ENCODE peak calls at places on chromosome 17, in eight cellular contexts. One of them, this sample, is unnamed.
A peak's percentile ranks its signal among the peaks of the same experiment; 100 is the strongest.

GRCh38 chr17:79695293-79696158 is 35.2 kb upstream of the ENPP7 start:
- DNase-seq in EH: peak; percentile 48
- DNase-seq in HTR-8/SVneo: no peak
- DNase-seq in NCI-H460: peak; percentile 13
- DNase-seq in adipocyte: peak; percentile 40
- DNase-seq in hypothalamus: no peak
- DNase-seq in AG20443: no peak
- DNase-seq in HCEC 1CT: no peak
- DNase-seq in this sample: no peak

GRCh38 chr17:52762147-52762793 is 603.8 kb upstream of the CA10 start:
- DNase-seq in EH: no peak
- DNase-seq in HTR-8/SVneo: no peak
- DNase-seq in NCI-H460: no peak
- DNase-seq in adipocyte: no peak
- DNase-seq in hypothalamus: no peak
- DNase-seq in AG20443: no peak
- DNase-seq in HCEC 1CT: no peak
- DNase-seq in this sample: no peak

GRCh38 chr17:69523252-69523861 is 108.9 kb downstream of the MAP2K6 start:
- DNase-seq in EH: peak; percentile 40
- DNase-seq in HTR-8/SVneo: peak; percentile 56
- DNase-seq in NCI-H460: peak; percentile 61
- DNase-seq in adipocyte: peak; percentile 77
- DNase-seq in hypothalamus: peak; percentile 74
- DNase-seq in AG20443: peak; percentile 73
- DNase-seq in HCEC 1CT: peak; percentile 59
- DNase-seq in this sample: no peak

GRCh38 chr17:50765454-50766221 is 1.7 kb downstream of the ANKRD40CL start:
- DNase-seq in EH: no peak
- DNase-seq in HTR-8/SVneo: no peak
- DNase-seq in NCI-H460: no peak
- DNase-seq in adipocyte: no peak
- DNase-seq in hypothalamus: no peak
- DNase-seq in AG20443: no peak
- DNase-seq in HCEC 1CT: no peak
- DNase-seq in this sample: no peak

GRCh38 chr17:64262422-64263260 is at the start of gene TEX2:
- DNase-seq in EH: peak; percentile 27
- DNase-seq in HTR-8/SVneo: no peak
- DNase-seq in NCI-H460: no peak
- DNase-seq in adipocyte: peak; percentile 75
- DNase-seq in hypothalamus: peak; percentile 71
- DNase-seq in AG20443: peak; percentile 57
- DNase-seq in HCEC 1CT: peak; percentile 1
- DNase-seq in this sample: no peak

GRCh38 chr17:67469208-67469980 is 92.3 kb downstream of the PITPNC1 start:
- DNase-seq in EH: no peak
- DNase-seq in HTR-8/SVneo: no peak
- DNase-seq in NCI-H460: no peak
- DNase-seq in adipocyte: peak; percentile 47
- DNase-seq in hypothalamus: peak; percentile 25
- DNase-seq in AG20443: no peak
- DNase-seq in HCEC 1CT: no peak
- DNase-seq in this sample: no peak

GRCh38 chr17:43515641-43516040 is 30.5 kb downstream of the ETV4 start:
- DNase-seq in EH: no peak
- DNase-seq in HTR-8/SVneo: no peak
- DNase-seq in NCI-H460: no peak
- DNase-seq in adipocyte: no peak
- DNase-seq in hypothalamus: peak; percentile 3
- DNase-seq in AG20443: no peak
- DNase-seq in HCEC 1CT: no peak
- DNase-seq in this sample: no peak

GRCh38 chr17:6381526-6382135 is 53.3 kb downstream of the AIPL1 start:
- DNase-seq in EH: no peak
- DNase-seq in HTR-8/SVneo: no peak
- DNase-seq in NCI-H460: no peak
- DNase-seq in adipocyte: no peak
- DNase-seq in hypothalamus: no peak
- DNase-seq in AG20443: no peak
- DNase-seq in HCEC 1CT: no peak
- DNase-seq in this sample: no peak

GRCh38 chr17:16013943-16014407 is 14.4 kb downstream of the TTC19 start:
- DNase-seq in EH: peak; percentile 81
- DNase-seq in HTR-8/SVneo: peak; percentile 72
- DNase-seq in NCI-H460: peak; percentile 54
- DNase-seq in adipocyte: peak; percentile 74
- DNase-seq in hypothalamus: no peak
- DNase-seq in AG20443: peak; percentile 52
- DNase-seq in HCEC 1CT: peak; percentile 87
- DNase-seq in this sample: no peak

GRCh38 chr17:69434164-69434579 is 19.7 kb downstream of the MAP2K6 start:
- DNase-seq in EH: no peak
- DNase-seq in HTR-8/SVneo: no peak
- DNase-seq in NCI-H460: no peak
- DNase-seq in adipocyte: no peak
- DNase-seq in hypothalamus: peak; percentile 36
- DNase-seq in AG20443: no peak
- DNase-seq in HCEC 1CT: no peak
- DNase-seq in this sample: no peak

This sample was measured in coronary artery.